ENCODE peak calls at places on chromosomes 5 and 9, in six cellular contexts. W is fibroblast of mammary gland, Z is dorsolateral prefrontal cortex, K is choroid plexus epithelial cell, T is GM12865, O is fibroblast of pulmonary artery. R is an unnamed sample.

GRCh38 chr5:139387611-139388197 is 2.0 kb downstream of the MZB1 start:
- DNase-seq in T (no peak), W (no peak), K (no peak), O (no peak), Z (no peak), R (no peak)

GRCh38 chr5:154285661-154286408 is 95.3 kb downstream of the GALNT10 start:
- DNase-seq in O (peak; percentile 63), K (peak; percentile 35), T (no peak), W (peak; percentile 52), Z (no peak), R (no peak)

GRCh38 chr5:3092211-3092610 is 340.7 kb upstream of the IRX2 start:
- DNase-seq in O (no peak), T (no peak), Z (no peak), K (no peak), W (no peak), R (no peak)

GRCh38 chr9:15403155-15403554 is 19.5 kb upstream of the SNAPC3 start:
- DNase-seq in T (peak; percentile 41), Z (no peak), O (no peak), K (no peak), W (peak; percentile 23), R (no peak)

GRCh38 chr5:135551593-135552447 is 16.1 kb upstream of the NEUROG1 start:
- DNase-seq in Z (peak; percentile 71), O (peak; percentile 82), T (peak; percentile 77), K (peak; percentile 85), W (peak; percentile 81), R (peak; percentile 75)

GRCh38 chr9:76459691-76460635 is 981 bp downstream of the GCNT1 start:
- DNase-seq in W (peak; percentile 66), Z (peak; percentile 45), O (peak; percentile 64), K (peak; percentile 75), T (no peak), R (no peak)

GRCh38 chr9:17531642-17532254 is 47.1 kb upstream of the SH3GL2 start:
- DNase-seq in W (peak; percentile 56), O (peak; percentile 65), T (peak; percentile 50), Z (no peak), K (peak; percentile 79), R (peak; percentile 54)

GRCh38 chr5:78751872-78752271 is 103.3 kb upstream of the LHFPL2 start:
- DNase-seq in T (no peak), O (peak; percentile 50), Z (no peak), K (peak; percentile 63), W (peak; percentile 42), R (no peak)

GRCh38 chr5:170631471-170632195 is 127.8 kb downstream of the KCNIP1 start:
- DNase-seq in Z (peak; percentile 65), K (no peak), T (no peak), W (no peak), O (no peak), R (no peak)

GRCh38 chr5:138929571-138929955 is 54.4 kb upstream of the LRRTM2 start:
- DNase-seq in K (no peak), O (no peak), T (no peak), Z (no peak), W (no peak), R (no peak)

GRCh38 chr9:137339606-137340462 is 37.8 kb upstream of the NRARP start:
- DNase-seq in K (peak; percentile 89), O (peak; percentile 67), W (no peak), Z (no peak), T (no peak), R (no peak)

GRCh38 chr5:154538492-154538891 is 60.5 kb upstream of the HAND1 start:
- DNase-seq in Z (no peak), K (no peak), O (no peak), T (no peak), W (no peak), R (no peak)

GRCh38 chr5:119515192-119515591 is 62.9 kb downstream of the HSD17B4 start:
- DNase-seq in K (peak; percentile 63), Z (no peak), O (peak; percentile 45), T (no peak), W (peak; percentile 49), R (no peak)

GRCh38 chr5:54799645-54800044 is 185.7 kb downstream of the ESM1 start:
- DNase-seq in T (peak; percentile 3), K (no peak), Z (no peak), W (no peak), O (no peak), R (no peak)

DNA sequence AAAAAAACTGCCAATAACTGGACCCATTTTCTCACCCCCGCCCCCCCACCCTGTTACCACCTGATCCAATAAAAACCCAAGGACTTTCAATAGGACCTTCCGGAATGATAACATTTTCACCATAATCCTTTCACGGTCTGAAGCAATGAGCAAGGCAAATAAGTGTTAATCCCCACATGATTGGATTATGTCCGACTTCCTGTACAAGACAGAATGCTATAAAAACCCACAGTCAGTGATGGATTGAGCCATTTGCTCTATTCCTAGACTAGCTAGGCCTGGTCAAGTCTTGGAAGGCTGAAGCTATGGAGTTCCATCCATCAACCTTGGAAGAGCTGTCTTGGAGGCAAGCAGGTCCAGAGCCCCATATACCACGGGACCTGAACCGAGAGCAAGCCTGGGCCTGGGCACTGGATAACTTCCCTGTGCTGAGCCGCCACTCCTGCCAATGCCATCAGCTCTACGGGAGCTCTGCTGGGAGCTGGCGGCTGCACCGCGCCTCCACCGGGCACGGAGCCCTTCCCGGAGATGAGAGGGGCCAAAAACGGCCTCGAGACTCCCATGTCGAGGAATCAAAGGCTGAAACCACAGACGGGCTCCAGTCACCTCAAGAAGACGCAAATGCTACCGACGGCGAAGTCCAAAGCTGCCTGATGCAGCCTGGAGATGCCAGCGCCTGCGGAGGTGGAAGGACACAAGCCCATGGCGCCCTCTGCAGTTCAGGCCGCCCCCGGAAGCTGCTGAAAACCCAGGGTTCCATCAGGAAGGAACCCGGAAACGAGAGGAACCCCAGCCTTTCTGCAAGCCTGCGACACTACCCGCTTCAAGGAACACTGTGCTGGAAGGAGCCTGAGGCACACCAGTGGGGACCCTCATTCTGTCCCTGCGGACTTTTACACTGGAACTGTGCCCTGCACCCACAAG is 69.2 kb downstream of the ANXA2R start:
- DNase-seq in T (no peak), Z (no peak), K (no peak), W (no peak), O (no peak), R (no peak)
- TF ChIP-seq CTCF in T (no peak), Z (no peak), K (peak; percentile 50), W (no peak), O (peak; percentile 20), R (no peak)

DNA sequence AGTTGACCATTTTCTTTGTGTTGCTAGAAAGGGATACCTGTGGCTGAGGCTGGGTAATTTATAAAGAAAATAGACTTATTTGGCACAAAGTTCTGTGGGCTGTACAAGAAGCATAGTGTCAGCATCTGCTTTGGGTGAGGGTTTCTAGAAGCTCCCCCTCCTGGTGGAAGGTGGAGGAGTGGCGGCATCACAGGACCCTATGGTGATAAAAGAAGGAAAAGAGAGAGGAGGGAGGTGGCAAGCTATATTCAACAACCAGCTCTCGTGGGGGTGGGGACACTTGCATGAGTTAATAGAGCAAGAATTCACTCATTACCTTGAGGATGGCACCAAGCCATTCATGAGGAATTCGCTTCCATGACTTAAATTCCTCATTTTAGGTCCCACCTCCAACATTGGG is 2041.4 kb upstream of the CDH9 start:
- DNase-seq in Z (no peak), K (no peak), W (no peak), T (no peak), O (no peak), R (no peak)
- TF ChIP-seq CTCF in Z (no peak), K (no peak), W (no peak), T (no peak), O (no peak), R (no peak)

GRCh38 chr5:164472150-164472549 is 966.7 kb downstream of the MAT2B start:
- DNase-seq in T (no peak), Z (no peak), O (no peak), W (no peak), K (no peak), R (no peak)

GRCh38 chr5:164481270-164481669 is 975.9 kb downstream of the MAT2B start:
- DNase-seq in K (no peak), Z (no peak), W (no peak), O (no peak), T (no peak), R (no peak)

GRCh38 chr5:164475339-164475977 is 970.0 kb downstream of the MAT2B start:
- DNase-seq in W (peak; percentile 43), K (peak; percentile 65), O (peak; percentile 73), Z (no peak), T (peak; percentile 8), R (peak; percentile 6)
- TF ChIP-seq CTCF in W (peak; percentile 62), K (peak; percentile 76), O (peak; percentile 85), Z (peak; percentile 44), T (peak; percentile 36), R (peak; percentile 35)

DNA sequence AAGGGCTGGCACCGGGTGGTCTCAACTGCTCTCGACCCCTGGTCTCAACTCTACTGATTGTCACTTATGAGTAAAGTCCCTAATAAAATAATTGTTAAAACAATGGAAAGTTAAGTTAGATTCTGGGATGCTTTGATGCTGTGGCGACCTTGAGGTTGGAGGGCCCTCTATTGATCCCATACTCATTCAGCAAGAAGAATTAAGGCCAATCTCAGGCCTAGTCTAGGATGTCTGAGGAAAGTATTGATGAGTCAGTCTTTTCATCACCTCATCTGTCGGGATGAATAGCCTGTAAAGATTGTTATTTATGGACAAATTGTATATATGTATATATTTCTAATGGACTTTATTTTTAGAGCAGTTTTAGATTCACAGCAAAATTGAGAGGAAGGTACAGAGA is 50.8 kb downstream of the WDR36 start:
- DNase-seq in T (no peak), O (peak; percentile 26), W (peak; percentile 79), Z (no peak), K (peak; percentile 44), R (no peak)
- TF ChIP-seq CTCF in T (no peak), O (no peak), W (peak; percentile 46), Z (no peak), K (no peak), R (peak; percentile 32)

GRCh38 chr5:103369125-103370120 is 110.9 kb downstream of the MACIR start:
- DNase-seq in W (no peak), T (no peak), O (no peak), K (no peak), Z (no peak), R (no peak)
- TF ChIP-seq CTCF in W (no peak), T (no peak), O (no peak), K (no peak), Z (no peak), R (no peak)

DNA sequence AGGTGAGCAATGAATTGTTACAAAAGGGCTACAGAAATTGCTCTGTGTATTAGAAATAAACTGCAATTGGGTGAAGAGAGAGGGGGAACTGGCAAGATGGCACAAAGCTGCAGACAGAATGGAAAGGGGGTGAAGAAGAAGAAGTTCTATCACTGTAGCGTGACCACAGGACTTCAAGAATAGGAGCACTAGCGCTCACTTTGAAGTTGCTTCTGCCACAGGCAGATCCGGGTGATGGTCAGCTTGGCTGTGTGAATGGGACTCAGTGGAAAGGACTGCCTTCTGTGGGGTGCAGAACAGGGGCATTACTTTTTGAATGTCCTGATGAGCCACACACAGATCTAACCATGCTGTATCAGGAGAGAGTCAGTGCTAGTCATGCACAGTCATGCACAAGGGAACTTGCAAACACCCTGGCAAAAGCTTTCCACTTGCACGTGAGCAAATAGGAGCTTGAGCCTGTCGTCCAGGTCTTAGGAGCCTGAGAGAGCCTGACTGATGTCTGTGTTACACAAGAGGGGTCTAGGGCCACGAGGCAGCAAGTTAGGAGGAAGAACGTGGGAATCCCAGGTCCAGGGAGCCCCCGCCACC is 16.3 kb downstream of the IL5 start:
- DNase-seq in K (no peak), W (peak; percentile 25), Z (no peak), T (no peak), O (no peak), R (no peak)
- TF ChIP-seq CTCF in K (no peak), W (no peak), Z (no peak), T (no peak), O (no peak), R (no peak)

R was measured in GM10248.